ENCODE peak calls at places on chromosome 12, in six cellular contexts. O is HT1080, H is NCI-H1092 treated with DMSO at 0.1 percent for 48 hours, X is activated T-helper 1 cell treated with Interleukin-2 at 50 U/mL for 16 hours, D is H9, Z is frontal cortex. N is an unnamed sample.

GRCh38 chr12:75964150-75964549 is 67.4 kb downstream of the PHLDA1 start:
- DNase-seq in Z (no peak), D (no peak), H (no peak), O (no peak), X (no peak), N (peak; percentile 45)

GRCh38 chr12:64810831-64811230 is 13.6 kb upstream of the TBC1D30 start:
- DNase-seq in H (no peak), X (no peak), Z (no peak), D (no peak), O (peak; percentile 11), N (no peak)

GRCh38 chr12:105352049-105352448 is 21.6 kb downstream of the C12orf75 start:
- DNase-seq in X (no peak), O (no peak), Z (no peak), D (no peak), H (no peak), N (no peak)

GRCh38 chr12:108008163-108008562 is 120.9 kb upstream of the WSCD2 start:
- DNase-seq in Z (no peak), X (no peak), H (no peak), O (no peak), D (no peak), N (no peak)

GRCh38 chr12:54432815-54433164 is 13.7 kb upstream of the ITGA5 start:
- DNase-seq in X (no peak), Z (no peak), D (no peak), H (no peak), O (no peak), N (no peak)

GRCh38 chr12:76337583-76337982 is 10.6 kb downstream of the BBS10 start:
- DNase-seq in Z (no peak), O (peak; percentile 37), D (no peak), X (no peak), H (no peak), N (no peak)

GRCh38 chr12:116918464-116918863 is 7.7 kb downstream of the FBXW8 start:
- DNase-seq in O (no peak), Z (no peak), H (peak; percentile 5), X (no peak), D (no peak), N (no peak)

GRCh38 chr12:122081697-122082221 is 3.2 kb downstream of the MLXIP start:
- DNase-seq in H (no peak), Z (no peak), O (peak; percentile 53), D (no peak), X (peak; percentile 23), N (peak; percentile 68)

GRCh38 chr12:39010406-39010805 is 105.0 kb upstream of the CPNE8 start:
- DNase-seq in D (no peak), O (no peak), X (no peak), Z (no peak), H (peak; percentile 18), N (no peak)

N was measured in Ammon's horn.